ENCODE peak calls at places on chromosomes 13 and 19, in ten cellular contexts. R, F, C, E, W, I, L, B, Q and P are unnamed samples.

GRCh38 chr13:31160857-31161582 is 684 bp downstream of the HSPH1 start:
- DNase-seq in W (peak), L (peak), E (peak), B (peak), C (peak), R (no peak), I (peak), F (peak), Q (peak), P (peak)

GRCh38 chr13:28533049-28533436 is 38.1 kb upstream of the FLT1 start:
- DNase-seq in Q (no peak), F (peak), R (no peak), I (no peak), W (no peak), E (no peak), L (no peak), C (no peak), B (peak), P (no peak)

GRCh38 chr19:46717716-46718143 is 816 bp upstream of the PRKD2 start:
- DNase-seq in E (no peak), W (peak), Q (no peak), C (no peak), I (no peak), R (no peak), L (no peak), F (no peak), B (no peak), P (peak)

GRCh38 chr13:75494491-75494890 is 12.5 kb upstream of the TBC1D4 start:
- DNase-seq in B (no peak), E (no peak), I (no peak), R (no peak), Q (no peak), C (peak), W (no peak), L (peak), F (no peak), P (peak)

GRCh38 chr19:58060231-58060630 is 1.1 kb downstream of the ZNF135 start:
- DNase-seq in E (peak), L (no peak), B (no peak), I (no peak), F (no peak), W (no peak), C (no peak), Q (no peak), R (no peak), P (no peak)

GRCh38 chr19:17475541-17476115 is 5.3 kb downstream of the SLC27A1 start:
- DNase-seq in Q (peak), F (peak), B (no peak), I (no peak), C (peak), R (peak), E (peak), L (peak), W (no peak), P (peak)

GRCh38 chr13:42333613-42334328 is 61.8 kb downstream of the AKAP11 start:
- DNase-seq in E (peak), F (peak), W (peak), I (no peak), R (no peak), L (peak), B (peak), Q (peak), C (peak), P (peak)

GRCh38 chr19:18519962-18520847 is 1.7 kb downstream of the ELL start:
- DNase-seq in R (peak), E (peak), L (peak), Q (peak), B (peak), C (peak), W (peak), F (peak), I (peak), P (peak)

GRCh38 chr13:113991191-113991669 is 17.4 kb upstream of the C13orf46 start:
- DNase-seq in I (peak), W (no peak), B (no peak), F (no peak), L (no peak), E (no peak), C (no peak), R (no peak), Q (no peak), P (no peak)

GRCh38 chr19:35133826-35134225 is 1.0 kb downstream of the LGI4 start:
- DNase-seq in F (no peak), I (no peak), E (no peak), W (no peak), C (no peak), L (no peak), R (no peak), B (no peak), Q (no peak), P (no peak)

GRCh38 chr19:5480427-5480836 is 25.2 kb downstream of the ZNRF4 start:
- DNase-seq in C (no peak), W (no peak), B (no peak), L (no peak), F (peak), E (peak), I (peak), R (peak), Q (peak), P (peak)

GRCh38 chr19:13143135-13143534 is 7.0 kb downstream of the STX10 start:
- DNase-seq in Q (peak), F (peak), R (no peak), L (peak), I (no peak), B (no peak), C (peak), E (no peak), W (no peak), P (peak)

GRCh38 chr19:1851581-1852293 is 3.5 kb upstream of the REXO1 start:
- DNase-seq in L (no peak), C (no peak), Q (no peak), W (no peak), B (no peak), R (no peak), E (no peak), F (no peak), I (no peak), P (no peak)

GRCh38 chr13:32638739-32639138 is 52.5 kb downstream of the PDS5B start:
- DNase-seq in R (no peak), E (no peak), I (no peak), B (no peak), C (no peak), W (no peak), Q (no peak), F (no peak), L (no peak), P (no peak)

GRCh38 chr19:16608290-16608704 is 19.7 kb downstream of the MED26 start:
- DNase-seq in L (peak), Q (peak), F (peak), R (no peak), E (peak), B (no peak), W (no peak), C (peak), I (no peak), P (peak)

GRCh38 chr19:49165111-49165750 is 7.6 kb downstream of the TRPM4 start:
- DNase-seq in B (no peak), E (peak), C (peak), R (no peak), W (no peak), L (no peak), Q (peak), F (no peak), I (no peak), P (no peak)

GRCh38 chr19:34274827-34275625 is 20.7 kb downstream of the GARRE1 start:
- DNase-seq in F (peak), E (peak), Q (peak), I (no peak), L (peak), W (no peak), R (no peak), C (peak), B (no peak), P (peak)

GRCh38 chr19:44003461-44004134 is 841 bp downstream of the ZNF230 start:
- DNase-seq in Q (no peak), F (peak), B (no peak), E (peak), R (no peak), C (peak), I (no peak), W (peak), L (no peak), P (peak)

GRCh38 chr19:20607943-20608342 is 42.4 kb upstream of the ZNF737 start:
- DNase-seq in I (no peak), C (no peak), W (no peak), R (no peak), Q (no peak), L (no peak), F (no peak), B (no peak), E (no peak), P (no peak)

GRCh38 chr13:90717451-90717936 is 630.0 kb upstream of the MIR17HG start:
- DNase-seq in L (peak), C (peak), I (no peak), E (no peak), W (no peak), B (peak), F (peak), Q (peak), R (peak), P (peak)

GRCh38 chr13:27403252-27403678 is 21.2 kb upstream of the GTF3A start:
- DNase-seq in Q (peak), B (no peak), R (no peak), I (no peak), E (peak), L (peak), W (no peak), F (peak), C (peak), P (peak)

GRCh38 chr13:42258747-42259146 is 13.2 kb upstream of the AKAP11 start:
- DNase-seq in Q (no peak), E (no peak), B (no peak), C (no peak), W (no peak), I (no peak), F (no peak), L (no peak), R (no peak), P (no peak)

GRCh38 chr19:58154287-58154678 is 3.7 kb upstream of the ZNF329 start:
- DNase-seq in B (no peak), C (peak), Q (no peak), I (no peak), E (peak), L (peak), F (peak), W (no peak), R (no peak), P (peak)

GRCh38 chr13:94708971-94709614 is 3.3 kb downstream of the SOX21 start:
- DNase-seq in E (peak), B (no peak), C (no peak), W (no peak), Q (no peak), F (no peak), I (no peak), L (no peak), R (no peak), P (no peak)

GRCh38 chr19:3253270-3253669 is 28.8 kb downstream of the CELF5 start:
- DNase-seq in E (peak), B (no peak), R (peak), Q (no peak), I (no peak), F (no peak), W (no peak), C (no peak), L (no peak), P (no peak)

GRCh38 chr13:39888865-39889810 is 233.7 kb downstream of the COG6 start:
- DNase-seq in L (no peak), Q (peak), B (no peak), F (no peak), R (no peak), E (peak), W (no peak), I (no peak), C (peak), P (no peak)

GRCh38 chr19:821228-821975 is at the start of gene PLPPR3:
- DNase-seq in B (no peak), R (no peak), C (no peak), I (peak), Q (no peak), L (no peak), F (no peak), W (no peak), E (peak), P (no peak)

GRCh38 chr19:54937926-54938325 is 9.4 kb downstream of the NLRP7 start:
- DNase-seq in C (no peak), B (no peak), W (peak), R (no peak), I (no peak), L (no peak), F (no peak), Q (no peak), E (peak), P (no peak)

GRCh38 chr13:73421310-73421912 is 362.6 kb downstream of the KLF5 start:
- DNase-seq in C (peak), Q (peak), R (peak), I (no peak), E (peak), F (no peak), L (peak), B (no peak), W (no peak), P (peak)

GRCh38 chr19:37572203-37572602 is 22.4 kb downstream of the ZNF571 start:
- DNase-seq in B (no peak), Q (no peak), C (peak), E (no peak), I (no peak), R (no peak), F (no peak), L (peak), W (no peak), P (peak)

GRCh38 chr19:31145021-31145420 is 204.2 kb downstream of the TSHZ3 start:
- DNase-seq in E (peak), B (no peak), F (no peak), I (no peak), Q (no peak), C (no peak), R (no peak), W (no peak), L (no peak), P (no peak)

GRCh38 chr13:109402976-109403375 is 383.4 kb downstream of the IRS2 start:
- DNase-seq in R (no peak), F (no peak), C (no peak), E (no peak), I (no peak), Q (no peak), B (no peak), W (no peak), L (no peak), P (no peak)

GRCh38 chr19:52635786-52636570 is 2.2 kb downstream of the ZNF83 start:
- DNase-seq in R (no peak), E (peak), B (no peak), I (no peak), F (no peak), Q (no peak), L (peak), C (peak), W (no peak), P (peak)

GRCh38 chr13:40388617-40389016 is 277.8 kb downstream of the FOXO1 start:
- DNase-seq in L (peak), B (no peak), C (peak), E (no peak), Q (peak), I (no peak), W (peak), R (no peak), F (peak), P (no peak)

GRCh38 chr13:111474136-111475002 is 153.9 kb downstream of the TEX29 start:
- DNase-seq in B (peak), E (peak), Q (peak), R (peak), I (peak), L (peak), F (peak), C (peak), W (no peak), P (peak)

DNA sequence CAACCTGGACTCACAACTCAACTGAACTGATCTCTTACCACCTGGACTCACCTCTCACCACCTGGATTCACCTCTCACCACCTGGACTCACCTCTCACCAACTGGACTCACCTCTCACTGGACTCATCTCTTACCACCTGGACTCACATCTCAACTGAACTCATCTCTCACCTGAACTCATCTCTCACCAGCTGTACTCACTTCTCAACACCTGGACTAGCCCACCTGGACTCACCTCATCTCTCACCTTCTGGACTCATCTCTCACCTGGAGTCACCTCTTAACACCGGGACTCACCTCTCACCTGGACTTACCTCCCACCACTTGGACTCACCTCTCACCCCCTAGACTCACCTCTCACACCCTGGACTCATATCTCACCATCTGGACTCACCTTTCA is 7.3 kb upstream of the CASP14 start:
- DNase-seq in Q (no peak), E (no peak), W (no peak), I (no peak), C (no peak), R (no peak), B (no peak), F (no peak), L (no peak), P (no peak)
- H2AFZ ChIP-seq in Q (no peak), E (no peak), W (no peak), I (no peak), C (no peak), R (no peak), B (no peak), F (no peak), L (no peak), P (no peak)

DNA sequence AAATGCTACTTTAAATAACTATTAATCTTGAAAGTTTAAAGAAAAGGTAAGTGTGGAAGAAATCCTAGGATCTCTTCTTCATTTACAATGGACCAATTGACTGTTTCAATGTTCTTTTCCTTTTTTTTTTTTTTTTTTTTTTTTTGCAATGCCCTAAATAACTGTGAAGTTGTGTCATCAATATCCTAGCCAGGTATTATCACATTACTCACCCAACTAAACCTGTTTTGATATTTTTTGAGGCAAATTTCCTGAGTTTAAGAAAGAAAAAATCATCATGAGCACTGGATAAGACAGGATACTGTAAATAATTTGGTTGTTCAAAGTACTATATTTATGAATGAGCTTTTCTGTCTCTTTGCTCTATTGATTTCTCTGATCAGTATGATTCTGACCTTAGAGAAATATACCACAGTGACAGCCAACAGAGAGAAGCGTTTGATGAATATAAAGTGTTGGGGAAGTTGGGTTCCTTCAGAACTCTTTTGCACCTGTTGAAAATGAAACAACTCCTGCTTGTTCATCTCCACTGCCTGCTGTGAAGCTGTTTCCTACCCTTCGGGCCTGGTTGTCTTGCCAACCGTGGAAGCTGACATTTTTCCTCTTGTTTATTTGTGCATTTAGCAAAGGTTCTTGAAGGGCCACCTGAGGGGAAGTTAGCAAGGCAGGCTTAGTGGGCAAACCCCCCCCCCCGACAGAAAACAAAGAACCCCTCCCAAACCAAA is 1220.5 kb upstream of the SLC10A2 start:
- DNase-seq in Q (peak), R (no peak), E (no peak), C (no peak), B (peak), W (peak), I (no peak), F (no peak), L (no peak), P (no peak)
- H2AFZ ChIP-seq in Q (no peak), R (no peak), E (no peak), C (no peak), B (peak), W (no peak), I (no peak), F (no peak), L (no peak), P (no peak)

GRCh38 chr13:96089749-96090239 is at the start of gene HS6ST3:
- DNase-seq in W (peak), I (peak), E (peak), Q (peak), L (no peak), C (peak), F (peak), R (peak), B (peak), P (peak)
- H2AFZ ChIP-seq in W (peak), I (peak), E (peak), Q (peak), L (peak), C (no peak), F (peak), R (no peak), B (peak), P (peak)

GRCh38 chr13:48318714-48319457 is 15.3 kb downstream of the RB1 start:
- DNase-seq in W (no peak), L (no peak), R (no peak), C (no peak), E (peak), B (no peak), F (no peak), I (no peak), Q (no peak), P (peak)
- H2AFZ ChIP-seq in W (no peak), L (no peak), R (no peak), C (no peak), E (no peak), B (no peak), F (no peak), I (no peak), Q (no peak), P (no peak)

GRCh38 chr13:52922961-52923360 is 74.5 kb upstream of the PCDH8 start:
- DNase-seq in F (no peak), R (no peak), B (no peak), W (no peak), Q (no peak), L (no peak), C (no peak), E (no peak), I (no peak), P (no peak)

GRCh38 chr13:52925221-52925620 is 76.8 kb upstream of the PCDH8 start:
- DNase-seq in E (no peak), F (no peak), C (no peak), B (no peak), L (no peak), Q (no peak), W (no peak), R (no peak), I (no peak), P (no peak)

GRCh38 chr13:52925775-52926285 is 77.4 kb upstream of the PCDH8 start:
- DNase-seq in C (no peak), I (no peak), R (no peak), B (no peak), L (no peak), Q (no peak), E (no peak), W (no peak), F (no peak), P (no peak)

GRCh38 chr13:52926971-52927370 is 78.5 kb upstream of the PCDH8 start:
- DNase-seq in F (no peak), W (no peak), C (no peak), E (no peak), R (no peak), L (no peak), B (no peak), I (no peak), Q (no peak), P (no peak)

DNA sequence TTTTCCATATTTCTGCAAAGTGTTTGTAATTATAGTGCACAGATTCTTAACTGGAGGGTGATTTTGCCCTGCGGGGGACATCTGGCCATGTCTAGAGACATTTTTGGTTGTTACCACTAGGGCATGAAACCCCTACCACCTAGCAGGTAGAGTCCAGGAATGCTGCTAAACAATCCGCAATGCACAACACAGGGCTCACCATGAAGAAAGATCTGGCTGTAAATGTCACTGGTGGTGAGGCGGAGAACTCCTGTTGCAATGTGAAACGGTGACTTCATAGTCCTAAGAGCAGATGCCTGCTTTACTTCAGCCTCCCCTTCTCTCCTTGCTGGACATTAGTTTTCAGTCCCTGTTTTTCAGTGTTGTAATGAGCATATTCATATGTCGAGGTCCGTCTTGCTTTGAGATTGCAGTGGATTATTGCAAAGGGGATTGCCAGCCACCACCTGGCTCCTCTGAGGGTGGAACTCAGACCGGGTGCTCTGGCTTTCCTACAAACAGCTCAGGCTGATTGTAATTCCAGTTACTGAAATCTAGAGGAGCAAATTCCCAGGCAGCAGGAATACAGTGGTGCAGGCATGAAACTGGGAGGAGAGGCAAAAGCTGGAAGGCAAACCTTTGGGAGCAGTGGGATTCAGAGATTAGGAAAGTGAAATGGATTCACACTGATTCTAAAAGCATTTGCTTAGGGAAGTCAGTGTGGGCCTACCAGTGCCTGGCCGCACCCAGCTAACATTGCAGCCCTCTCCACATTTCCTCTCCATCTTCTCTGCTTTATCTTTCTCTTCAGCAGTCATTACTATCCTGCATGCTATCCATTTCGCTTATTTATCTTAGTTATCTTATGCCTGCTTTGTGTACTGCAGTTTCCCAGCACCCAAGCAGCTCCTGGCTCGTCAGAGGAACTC is 76.1 kb upstream of the PCDH8 start:
- DNase-seq in I (peak), Q (no peak), E (no peak), W (no peak), F (no peak), B (no peak), L (no peak), C (no peak), R (no peak), P (no peak)
- H2AFZ ChIP-seq in I (no peak), Q (no peak), E (no peak), W (no peak), F (no peak), B (peak), L (no peak), C (no peak), R (no peak), P (no peak)